ENCODE peak calls at places on chromosome 4, in eight cellular contexts. C is fibroblast of lung, Q is MM.1S, F is GM23248, R is PC-9, M is mesenchymal stem cell, Z is H1, Y is osteoblast. V is an unnamed sample.

GRCh38 chr4:39256436-39256835 is 74.1 kb downstream of the WDR19 start:
- DNase-seq in M (no peak), R (no peak), F (peak), Z (no peak), Y (peak), Q (no peak), C (peak), V (peak)

GRCh38 chr4:137514401-137515116 is 17.7 kb downstream of the PCDH18 start:
- DNase-seq in Q (no peak), R (no peak), C (peak), Z (no peak), M (no peak), F (peak), Y (no peak), V (no peak)

GRCh38 chr4:110900206-110900769 is 277.4 kb upstream of the PITX2 start:
- DNase-seq in M (peak), R (no peak), C (peak), F (peak), Q (no peak), Y (no peak), Z (no peak), V (no peak)

GRCh38 chr4:37725718-37726117 is 39.5 kb upstream of the RELL1 start:
- DNase-seq in Y (no peak), Q (no peak), C (no peak), M (no peak), R (no peak), F (no peak), Z (no peak), V (no peak)

GRCh38 chr4:78557841-78558240 is 6.3 kb downstream of the ANXA3 start:
- DNase-seq in Y (no peak), Q (no peak), C (no peak), M (no peak), R (no peak), Z (no peak), F (no peak), V (no peak)

GRCh38 chr4:106238819-106239420 is 77.1 kb downstream of the TBCK start:
- DNase-seq in F (peak), Z (peak), Y (no peak), C (peak), R (no peak), Q (peak), M (peak), V (peak)

GRCh38 chr4:829291-829690 is 3.4 kb upstream of the CPLX1 start:
- DNase-seq in Y (no peak), Z (no peak), F (no peak), C (no peak), R (no peak), Q (no peak), M (no peak), V (no peak)

GRCh38 chr4:124631760-124632159 is 80.8 kb downstream of the ANKRD50 start:
- DNase-seq in C (peak), M (peak), F (peak), Z (no peak), Y (peak), Q (peak), R (peak), V (peak)

GRCh38 chr4:40276541-40276940 is 58.6 kb upstream of the CHRNA9 start:
- DNase-seq in F (no peak), R (no peak), M (no peak), C (no peak), Y (no peak), Z (no peak), Q (no peak), V (no peak)

GRCh38 chr4:125433453-125433852 is 118.7 kb downstream of the FAT4 start:
- DNase-seq in Q (no peak), Z (no peak), F (peak), R (no peak), M (peak), Y (peak), C (peak), V (peak)

GRCh38 chr4:163233321-163233720 is 66.6 kb upstream of the NAF1 start:
- DNase-seq in C (no peak), Z (no peak), F (no peak), R (no peak), Q (no peak), Y (no peak), M (no peak), V (no peak)

GRCh38 chr4:169160825-169161224 is 109.9 kb downstream of the SH3RF1 start:
- DNase-seq in M (peak), F (peak), Y (no peak), Q (no peak), R (no peak), Z (no peak), C (peak), V (peak)

GRCh38 chr4:185849543-185850185 is 37.7 kb upstream of the SORBS2 start:
- DNase-seq in R (no peak), F (peak), Z (no peak), C (no peak), M (no peak), Y (no peak), Q (no peak), V (no peak)

GRCh38 chr4:186097386-186097785 is 7.1 kb upstream of the FAM149A start:
- DNase-seq in M (no peak), C (no peak), R (no peak), Y (no peak), Z (no peak), Q (no peak), F (no peak), V (no peak)

GRCh38 chr4:86730310-86730709 is 118.9 kb downstream of the SLC10A6 start:
- DNase-seq in Y (no peak), Z (peak), F (no peak), C (no peak), M (no peak), R (no peak), Q (no peak), V (no peak)

GRCh38 chr4:179977378-179977777 is 2265.8 kb upstream of the TENM3 start:
- DNase-seq in R (no peak), M (no peak), C (no peak), Q (no peak), Y (no peak), Z (no peak), F (no peak), V (no peak)

GRCh38 chr4:94504545-94504944 is 52.8 kb downstream of the PDLIM5 start:
- DNase-seq in Y (no peak), Q (no peak), Z (no peak), F (peak), C (peak), R (no peak), M (peak), V (peak)

GRCh38 chr4:144300616-144301015 is 160.1 kb upstream of the GYPA start:
- DNase-seq in M (no peak), F (no peak), Q (no peak), R (no peak), C (no peak), Z (no peak), Y (no peak), V (no peak)

GRCh38 chr4:915041-915474 is 17.1 kb downstream of the GAK start:
- DNase-seq in Q (no peak), Y (no peak), R (no peak), Z (no peak), F (no peak), C (no peak), M (no peak), V (no peak)

GRCh38 chr4:8508266-8508665 is 67.7 kb downstream of the TRMT44 start:
- DNase-seq in Y (no peak), M (no peak), Q (no peak), F (no peak), Z (no peak), C (no peak), R (no peak), V (no peak)

GRCh38 chr4:139278956-139279722 is 886 bp downstream of the MGARP start:
- DNase-seq in Y (peak), Z (peak), R (no peak), C (peak), F (no peak), Q (no peak), M (peak), V (peak)

GRCh38 chr4:73929285-73929684 is 52.5 kb downstream of the PF4 start:
- DNase-seq in R (no peak), M (no peak), C (no peak), Z (no peak), F (no peak), Q (no peak), Y (no peak), V (no peak)

GRCh38 chr4:22129454-22130075 is 181.0 kb upstream of the KCNIP4 start:
- DNase-seq in Z (peak), R (no peak), F (peak), M (peak), Y (peak), C (peak), Q (peak), V (peak)

GRCh38 chr4:103012085-103012484 is 7.4 kb downstream of the SLC9B1 start:
- DNase-seq in M (peak), R (no peak), F (peak), Y (no peak), Z (no peak), C (peak), Q (no peak), V (peak)

GRCh38 chr4:52376107-52376704 is 282.9 kb downstream of the USP46 start:
- DNase-seq in M (peak), Q (peak), Z (no peak), F (peak), Y (peak), R (no peak), C (peak), V (peak)

GRCh38 chr4:162322054-162322453 is 158.3 kb upstream of the FSTL5 start:
- DNase-seq in Z (no peak), Q (no peak), M (no peak), Y (no peak), F (no peak), C (no peak), R (no peak), V (no peak)

GRCh38 chr4:54683616-54684346 is 26.0 kb downstream of the KIT start:
- DNase-seq in Y (no peak), R (no peak), C (no peak), F (peak), Z (no peak), M (peak), Q (peak), V (no peak)

GRCh38 chr4:43882470-43882869 is 566.1 kb downstream of the KCTD8 start:
- DNase-seq in C (no peak), F (no peak), Z (no peak), Q (no peak), M (no peak), Y (no peak), R (no peak), V (no peak)

GRCh38 chr4:182809417-182810102 is 107.6 kb downstream of the DCTD start:
- DNase-seq in Z (no peak), Q (no peak), Y (peak), R (no peak), M (no peak), C (peak), F (peak), V (no peak)

GRCh38 chr4:56654238-56654632 is 26.9 kb downstream of the HOPX start:
- DNase-seq in C (peak), R (no peak), Z (no peak), M (no peak), F (no peak), Y (no peak), Q (no peak), V (peak)

GRCh38 chr4:26887143-26887542 is 26.5 kb downstream of the STIM2 start:
- DNase-seq in Z (no peak), F (no peak), M (no peak), C (no peak), Q (no peak), Y (no peak), R (no peak), V (no peak)

GRCh38 chr4:74095886-74096264 is 3.1 kb downstream of the CXCL2 start:
- DNase-seq in M (peak), Q (no peak), C (no peak), R (no peak), Y (no peak), F (no peak), Z (no peak), V (no peak)

GRCh38 chr4:108885211-108885610 is 122.4 kb upstream of the ETNPPL start:
- DNase-seq in F (peak), Y (no peak), R (no peak), Q (no peak), Z (no peak), M (no peak), C (peak), V (peak)
- H2AFZ ChIP-seq in F (peak), Y (peak), R (no peak), Q (no peak), Z (no peak), M (no peak), C (peak), V (no peak)

GRCh38 chr4:62232755-62233280 is 1032.7 kb downstream of the ADGRL3 start:
- DNase-seq in R (no peak), F (no peak), Y (no peak), Z (no peak), M (no peak), Q (no peak), C (no peak), V (no peak)
- H2AFZ ChIP-seq in R (no peak), F (no peak), Y (no peak), Z (no peak), M (no peak), Q (no peak), C (no peak), V (no peak)

GRCh38 chr4:15002659-15003440 is 569 bp downstream of the CPEB2 start:
- DNase-seq in R (peak), M (peak), C (peak), Y (peak), Z (peak), Q (peak), F (peak), V (peak)
- H2AFZ ChIP-seq in R (peak), M (peak), C (peak), Y (no peak), Z (peak), Q (peak), F (peak), V (peak)

GRCh38 chr4:101183658-101184373 is 163.5 kb downstream of the PPP3CA start:
- DNase-seq in M (no peak), Q (no peak), Z (no peak), F (peak), R (peak), C (peak), Y (no peak), V (peak)
- H2AFZ ChIP-seq in M (no peak), Q (no peak), Z (no peak), F (no peak), R (no peak), C (no peak), Y (no peak), V (no peak)